ENCODE peak calls at places on chromosomes 5 and 9, in ten cellular contexts. O is brain microvascular endothelial cell, C is transverse colon, W is sigmoid colon, L is dorsolateral prefrontal cortex, A is PC-3, U is gastrocnemius medialis, M is ovary, S is left ventricle myocardium inferior, P is endothelial cell of umbilical vein. B is an unnamed sample.

GRCh38 chr5:72402381-72402890 is 82.3 kb downstream of the PTCD2 start:
- DNase-seq in U (no peak), L (no peak), S (no peak), M (no peak), O (no peak), W (no peak), A (peak; percentile 43), P (no peak), C (no peak), B (no peak)

GRCh38 chr5:175657593-175658271 is at the start of gene HRH2:
- DNase-seq in M (no peak), P (no peak), W (no peak), S (peak; percentile 53), C (peak; percentile 18), A (no peak), O (peak; percentile 24), L (no peak), U (no peak), B (no peak)

GRCh38 chr5:120604898-120605297 is 140.8 kb downstream of the PRR16 start:
- DNase-seq in S (no peak), C (no peak), A (peak; percentile 92), W (no peak), M (no peak), U (no peak), O (peak; percentile 92), P (no peak), L (no peak), B (no peak)

GRCh38 chr9:94952553-94953373 is 226.3 kb downstream of the AOPEP start:
- DNase-seq in O (no peak), U (no peak), W (no peak), C (no peak), M (peak; percentile 44), L (no peak), A (no peak), S (no peak), P (peak; percentile 89), B (peak; percentile 18)

GRCh38 chr9:110814159-110814558 is 145.6 kb downstream of the MUSK start:
- DNase-seq in A (peak; percentile 94), O (no peak), W (no peak), U (no peak), S (no peak), L (no peak), C (no peak), P (no peak), M (no peak), B (no peak)

GRCh38 chr9:79581388-79581787 is 9.6 kb downstream of the TLE4 start:
- DNase-seq in S (no peak), L (no peak), M (no peak), U (no peak), W (no peak), O (peak; percentile 61), A (no peak), P (peak; percentile 85), C (peak; percentile 15), B (no peak)

GRCh38 chr9:70006299-70006698 is 37.3 kb upstream of the MAMDC2 start:
- DNase-seq in U (no peak), C (no peak), S (no peak), L (no peak), P (no peak), A (no peak), O (no peak), W (no peak), M (no peak), B (no peak)

GRCh38 chr5:138370537-138370936 is 18.1 kb downstream of the KDM3B start:
- DNase-seq in A (no peak), O (no peak), P (peak; percentile 35), L (no peak), M (no peak), W (no peak), U (peak; percentile 51), S (no peak), C (no peak), B (no peak)

GRCh38 chr5:15807861-15808260 is 307.9 kb downstream of the FBXL7 start:
- DNase-seq in C (no peak), O (peak; percentile 60), A (peak; percentile 17), P (peak; percentile 90), U (peak; percentile 18), L (peak; percentile 63), S (peak; percentile 46), M (no peak), W (no peak), B (no peak)

GRCh38 chr5:137822158-137822764 is 45.4 kb upstream of the MYOT start:
- DNase-seq in C (peak; percentile 45), U (peak; percentile 55), W (no peak), M (no peak), L (peak; percentile 67), P (peak; percentile 31), S (no peak), A (peak; percentile 70), O (peak; percentile 37), B (no peak)

DNA sequence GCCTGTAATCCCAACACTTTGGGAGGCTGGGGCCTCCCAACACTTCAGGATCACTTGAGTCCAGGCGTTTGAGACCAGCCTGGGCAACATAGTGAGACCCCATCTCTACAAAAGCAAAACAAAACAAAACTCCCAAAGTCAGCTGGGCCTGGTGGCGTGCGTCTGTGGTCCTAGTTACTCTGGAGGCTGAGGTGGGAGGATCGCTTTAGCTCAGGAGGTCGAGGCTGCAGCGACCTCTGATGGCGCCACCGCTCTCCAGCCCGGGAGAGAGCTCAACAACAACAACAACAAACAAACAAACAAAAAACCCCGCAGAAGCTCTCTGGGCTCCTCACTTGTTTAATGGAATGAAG is 528 bp downstream of the ACOT12 start:
- DNase-seq in O (no peak), A (no peak), W (no peak), S (no peak), U (no peak), P (no peak), M (no peak), C (no peak), L (no peak), B (no peak)
- H3K27me3 ChIP-seq in O (no peaks in the 10 kb centered on the region), A (no peaks in the 10 kb centered on the region), W (no peaks in the 10 kb centered on the region), S (peaks cover 80% of the 10 kb centered on the region), U (peaks cover 37% of the 10 kb centered on the region), P (peaks cover 3% of the 10 kb centered on the region), M (no peaks in the 10 kb centered on the region), C (peaks cover 67% of the 10 kb centered on the region), L (peaks cover 50% of the 10 kb centered on the region), B (no peaks in the 10 kb centered on the region)

DNA sequence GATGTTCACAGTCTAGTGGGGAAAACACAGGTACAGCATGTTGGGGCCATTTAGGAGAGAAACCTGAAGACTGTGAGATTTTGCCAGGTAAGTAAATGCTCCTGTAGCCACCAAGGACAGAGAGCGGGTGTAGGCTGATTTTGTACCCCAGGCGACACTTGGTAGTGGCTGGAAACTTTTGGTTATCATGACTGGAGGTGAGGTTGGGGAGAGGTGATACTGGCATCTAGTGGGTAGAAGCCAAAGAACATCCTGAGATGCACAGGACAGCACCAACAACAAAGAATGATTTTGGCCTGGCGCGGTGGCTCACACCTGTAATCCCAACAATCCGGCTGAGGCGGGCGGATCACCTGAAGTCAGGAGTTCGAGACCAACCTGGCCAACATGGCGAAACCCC is 38.8 kb upstream of the PWWP2A start:
- DNase-seq in L (no peak), S (no peak), W (no peak), M (no peak), P (no peak), A (peak; percentile 12), C (no peak), U (no peak), O (no peak), B (no peak)
- TF ChIP-seq CTCF in L (no peak), S (no peak), W (no peak), M (no peak), P (no peak), A (peak; percentile 27), C (no peak), U (no peak), O (peak; percentile 5), B (peak; percentile 32)

GRCh38 chr5:69364850-69365249 is 4.5 kb downstream of the AK6 start:
- DNase-seq in M (no peak), A (no peak), P (no peak), S (no peak), O (no peak), L (no peak), U (no peak), C (no peak), W (no peak), B (no peak)

GRCh38 chr5:69369369-69370121 is at the start of the genes AK6, RAD17 and TAF9:
- DNase-seq in P (peak; percentile 95), C (peak; percentile 94), W (peak; percentile 94), S (peak; percentile 94), L (peak; percentile 91), M (peak; percentile 91), O (peak; percentile 85), A (peak; percentile 76), U (peak; percentile 89), B (peak; percentile 97)

GRCh38 chr5:69364414-69364813 is 4.9 kb downstream of the AK6 start:
- DNase-seq in P (no peak), W (no peak), C (no peak), A (peak; percentile 37), S (no peak), L (no peak), M (no peak), U (no peak), O (peak; percentile 13), B (no peak)

GRCh38 chr5:69368458-69369368 is 607 bp downstream of the AK6 start:
- DNase-seq in C (no peak), U (no peak), L (no peak), M (no peak), S (no peak), A (peak; percentile 16), O (peak; percentile 15), P (peak; percentile 59), W (no peak), B (no peak)

GRCh38 chr5:69367697-69368279 is 1.5 kb downstream of the AK6 start:
- DNase-seq in A (peak; percentile 4), L (no peak), W (no peak), S (no peak), C (no peak), U (no peak), O (no peak), P (no peak), M (no peak), B (no peak)
- H3K4me3 ChIP-seq in A (peak overlapping the region; percentile 100), L (peak overlapping the region; percentile 92), W (no peak overlapping the region), S (peak overlapping the region; percentile 89), C (peak overlapping the region; percentile 78), U (peak overlapping the region; percentile 85), O (peak overlapping the region; percentile 73), P (peak overlapping the region; percentile 82), M (no peak overlapping the region), B (peak overlapping the region; percentile 82)

GRCh38 chr5:64594025-64594424 is 88.2 kb downstream of the RGS7BP start:
- DNase-seq in A (no peak), W (no peak), O (no peak), C (no peak), L (no peak), M (no peak), S (no peak), U (no peak), P (no peak), B (no peak)
- H3K27me3 ChIP-seq in A (no peaks in the 10 kb centered on the region), W (no peaks in the 10 kb centered on the region), O (no peaks in the 10 kb centered on the region), C (no peaks in the 10 kb centered on the region), L (no peaks in the 10 kb centered on the region), M (no peaks in the 10 kb centered on the region), S (no peaks in the 10 kb centered on the region), U (no peaks in the 10 kb centered on the region), P (no peaks in the 10 kb centered on the region), B (no peaks in the 10 kb centered on the region)

GRCh38 chr5:122089614-122090013 is 11.6 kb upstream of the LOX start:
- DNase-seq in S (no peak), U (no peak), L (no peak), A (no peak), P (peak; percentile 76), W (no peak), O (peak; percentile 88), M (no peak), C (no peak), B (no peak)
- TF ChIP-seq CTCF in S (no peak), U (no peak), L (no peak), A (no peak), P (no peak), W (no peak), O (no peak), M (no peak), C (no peak), B (no peak)

B was measured in GM06990.